ENCODE peak calls at places on chromosomes 5 and 9, in eight cellular contexts. X is aorta; N is GM23248; L is choroid plexus epithelial cell; I is neuronal stem cell; G is endothelial cell of umbilical vein; Z is heart right ventricle; A is CD8-positive, alpha-beta T cell. F is an unnamed sample.

GRCh38 chr9:128825923-128826702 is 3.5 kb downstream of the SPOUT1 start:
- DNase-seq in X (no peak), N (no peak), L (no peak), I (no peak), G (no peak), Z (no peak), A (no peak), F (no peak)

GRCh38 chr5:83530186-83530585 is 58.6 kb downstream of the VCAN start:
- DNase-seq in X (no peak), N (peak; percentile 40), L (peak; percentile 73), I (no peak), G (no peak), Z (no peak), A (no peak), F (no peak)

GRCh38 chr5:131634666-131634995 is 398 bp downstream of the RAPGEF6 start:
- DNase-seq in X (peak; percentile 84), N (peak; percentile 71), L (peak; percentile 55), I (peak; percentile 67), G (no peak), Z (peak; percentile 56), A (peak; percentile 34), F (peak; percentile 48)

GRCh38 chr5:141431286-141431685 is 979 bp downstream of the PCDHGA12 start:
- DNase-seq in X (no peak), N (peak; percentile 27), L (peak; percentile 5), I (no peak), G (peak; percentile 33), Z (no peak), A (no peak), F (no peak)

GRCh38 chr9:3191715-3192114 is 334.1 kb downstream of the RFX3 start:
- DNase-seq in X (no peak), N (no peak), L (no peak), I (no peak), G (no peak), Z (no peak), A (no peak), F (no peak)

GRCh38 chr9:126695186-126696090 is 81.7 kb downstream of the LMX1B start:
- DNase-seq in X (peak; percentile 69), N (no peak), L (no peak), I (no peak), G (no peak), Z (no peak), A (no peak), F (no peak)

GRCh38 chr5:136810198-136810823 is 445.0 kb upstream of the TRPC7 start:
- DNase-seq in X (no peak), N (peak; percentile 94), L (no peak), I (no peak), G (no peak), Z (no peak), A (no peak), F (peak; percentile 75)

GRCh38 chr5:71922584-71923106 is 184.6 kb upstream of the MAP1B start:
- DNase-seq in X (no peak), N (peak; percentile 93), L (peak; percentile 91), I (no peak), G (peak; percentile 87), Z (no peak), A (no peak), F (no peak)

GRCh38 chr9:114033397-114034103 is 44.5 kb downstream of the AMBP start:
- DNase-seq in X (no peak), N (no peak), L (peak; percentile 31), I (peak; percentile 21), G (peak; percentile 19), Z (peak; percentile 48), A (no peak), F (no peak)

GRCh38 chr5:39255406-39255805 is 36.0 kb upstream of the FYB1 start:
- DNase-seq in X (no peak), N (no peak), L (no peak), I (no peak), G (no peak), Z (no peak), A (no peak), F (no peak)

GRCh38 chr9:128421474-128422010 is 885 bp downstream of the CERCAM start:
- DNase-seq in X (no peak), N (peak; percentile 85), L (no peak), I (no peak), G (no peak), Z (no peak), A (no peak), F (no peak)

GRCh38 chr9:4855861-4856260 is 63.1 kb downstream of the RCL1 start:
- DNase-seq in X (peak; percentile 76), N (peak; percentile 68), L (peak; percentile 62), I (no peak), G (no peak), Z (no peak), A (no peak), F (no peak)

GRCh38 chr9:86166546-86166945 is 67.2 kb upstream of the GOLM1 start:
- DNase-seq in X (no peak), N (no peak), L (no peak), I (no peak), G (no peak), Z (no peak), A (no peak), F (no peak)

GRCh38 chr5:160064441-160064840 is 54.8 kb downstream of the PWWP2A start:
- DNase-seq in X (no peak), N (no peak), L (peak; percentile 20), I (no peak), G (no peak), Z (peak; percentile 18), A (no peak), F (no peak)

GRCh38 chr9:128115187-128116103 is 12.1 kb downstream of the PTGES2 start:
- DNase-seq in X (peak; percentile 66), N (no peak), L (no peak), I (no peak), G (no peak), Z (no peak), A (no peak), F (no peak)

GRCh38 chr9:91151014-91151740 is 210.5 kb downstream of the AUH start:
- DNase-seq in X (no peak), N (peak; percentile 79), L (peak; percentile 98), I (no peak), G (no peak), Z (no peak), A (no peak), F (no peak)

GRCh38 chr9:98951967-98952366 is 8.3 kb downstream of the COL15A1 start:
- DNase-seq in X (no peak), N (no peak), L (no peak), I (no peak), G (no peak), Z (no peak), A (no peak), F (no peak)

DNA sequence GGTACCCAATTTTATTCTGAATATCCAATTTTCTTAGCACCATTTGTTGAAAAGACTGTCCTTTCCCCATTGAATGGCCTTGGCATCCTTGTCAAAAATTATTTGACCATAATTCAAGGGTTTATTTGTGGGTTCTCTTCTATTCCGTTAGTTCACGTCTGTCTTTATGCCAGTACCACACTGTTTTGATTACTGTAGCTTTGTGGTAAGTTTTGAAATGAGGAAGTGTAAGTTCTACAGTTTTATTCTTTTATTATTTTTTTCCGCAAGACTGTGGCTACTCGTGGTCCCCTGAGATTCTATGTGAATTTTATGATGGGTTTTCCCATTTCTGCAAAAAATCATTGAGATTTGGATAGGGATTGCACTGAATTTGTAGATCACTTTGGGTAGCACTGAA is 402.6 kb downstream of the PLK2 start:
- DNase-seq in X (no peak), N (no peak), L (no peak), I (no peak), G (no peak), Z (no peak), A (no peak), F (no peak)
- H3K4me3 ChIP-seq in X (no peak overlapping the region), N (no peak overlapping the region), L (no peak overlapping the region), I (no peak overlapping the region), G (no peak overlapping the region), Z (no peak overlapping the region), A (no peak overlapping the region), F (no peak overlapping the region)

GRCh38 chr5:145938699-145939531 is 2.5 kb downstream of the SH3RF2 start:
- DNase-seq in X (no peak), N (no peak), L (no peak), I (no peak), G (no peak), Z (no peak), A (no peak), F (no peak)
- H3K4me3 ChIP-seq in X (no peak overlapping the region), N (no peak overlapping the region), L (no peak overlapping the region), I (no peak overlapping the region), G (no peak overlapping the region), Z (peak overlapping the region; percentile 55), A (no peak overlapping the region), F (peak overlapping the region; percentile 59)

GRCh38 chr5:113293613-113294340 is 141.0 kb downstream of the TSSK1B start:
- DNase-seq in X (no peak), N (peak; percentile 65), L (peak; percentile 58), I (no peak), G (peak; percentile 72), Z (no peak), A (peak; percentile 7), F (no peak)

GRCh38 chr5:113294341-113295110 is 140.3 kb downstream of the TSSK1B start:
- DNase-seq in X (peak; percentile 95), N (peak; percentile 92), L (peak; percentile 95), I (peak; percentile 67), G (peak; percentile 92), Z (peak; percentile 92), A (peak; percentile 57), F (peak; percentile 79)

GRCh38 chr5:113293068-113293571 is 141.7 kb downstream of the TSSK1B start:
- DNase-seq in X (no peak), N (peak; percentile 40), L (peak; percentile 30), I (no peak), G (peak; percentile 64), Z (no peak), A (no peak), F (no peak)

GRCh38 chr5:113295111-113295539 is 139.7 kb downstream of the TSSK1B start:
- DNase-seq in X (no peak), N (no peak), L (no peak), I (no peak), G (no peak), Z (no peak), A (no peak), F (no peak)

GRCh38 chr5:113292535-113292934 is 142.3 kb downstream of the TSSK1B start:
- DNase-seq in X (no peak), N (peak; percentile 23), L (no peak), I (no peak), G (peak; percentile 68), Z (no peak), A (no peak), F (no peak)
- H3K4me3 ChIP-seq in X (no peak overlapping the region), N (peak overlapping the region; percentile 82), L (peak overlapping the region; percentile 83), I (no peak overlapping the region), G (peak overlapping the region; percentile 52), Z (peak overlapping the region; percentile 74), A (no peak overlapping the region), F (peak overlapping the region; percentile 50)

GRCh38 chr5:98770158-98770910 is 3.1 kb upstream of the RGMB start:
- DNase-seq in X (peak; percentile 80), N (peak; percentile 66), L (peak; percentile 83), I (no peak), G (peak; percentile 74), Z (peak; percentile 23), A (no peak), F (peak; percentile 43)

GRCh38 chr5:98773214-98773463 is 324 bp upstream of the RGMB start:
- DNase-seq in X (no peak), N (no peak), L (no peak), I (no peak), G (peak; percentile 92), Z (no peak), A (no peak), F (no peak)

GRCh38 chr5:98772415-98773213 is 849 bp upstream of the RGMB start:
- DNase-seq in X (peak; percentile 89), N (peak; percentile 56), L (peak; percentile 85), I (peak; percentile 85), G (peak; percentile 22), Z (peak; percentile 73), A (peak; percentile 41), F (peak; percentile 73)

GRCh38 chr5:98770911-98771322 is 2.5 kb upstream of the RGMB start:
- DNase-seq in X (no peak), N (no peak), L (peak; percentile 53), I (peak; percentile 44), G (no peak), Z (no peak), A (no peak), F (no peak)

GRCh38 chr5:98771389-98772109 is 1.9 kb upstream of the RGMB start:
- DNase-seq in X (no peak), N (peak; percentile 90), L (peak; percentile 96), I (peak; percentile 86), G (peak; percentile 92), Z (no peak), A (no peak), F (peak; percentile 51)
- H3K4me3 ChIP-seq in X (peak overlapping the region; percentile 65), N (peak overlapping the region; percentile 99), L (peak overlapping the region; percentile 78), I (peak overlapping the region; percentile 72), G (peak overlapping the region; percentile 70), Z (peak overlapping the region; percentile 76), A (peak overlapping the region; percentile 43), F (peak overlapping the region; percentile 72)

F was measured in gastrocnemius medialis.